ENCODE peak calls at places on chromosomes 2 and 18, in seven cellular contexts. Z is fibroblast of villous mesenchyme; J is SK-N-SH; V is AG10803; S is CD8-positive, alpha-beta T cell; W is foreskin fibroblast; M is psoas muscle. N is an unnamed sample.

GRCh38 chr2:101657787-101658186 is 39.7 kb upstream of the MAP4K4 start:
- DNase-seq in M (no peak), Z (no peak), V (no peak), J (no peak), S (peak), W (no peak), N (no peak)

GRCh38 chr2:212318636-212319035 is 220.0 kb downstream of the ERBB4 start:
- DNase-seq in V (no peak), S (no peak), M (no peak), Z (no peak), J (no peak), W (no peak), N (no peak)

GRCh38 chr2:131394147-131394931 is 30.4 kb upstream of the RAB6D start:
- DNase-seq in W (peak), Z (no peak), M (no peak), V (no peak), S (no peak), J (no peak), N (no peak)

GRCh38 chr2:177239934-177240600 is 24.5 kb downstream of the NFE2L2 start:
- DNase-seq in Z (peak), M (no peak), W (peak), V (peak), J (no peak), S (no peak), N (no peak)

GRCh38 chr2:21307037-21307436 is 183.3 kb downstream of the TDRD15 start:
- DNase-seq in M (no peak), V (no peak), J (no peak), W (no peak), S (no peak), Z (no peak), N (no peak)

GRCh38 chr2:64732153-64732552 is 78.4 kb upstream of the SERTAD2 start:
- DNase-seq in S (no peak), Z (no peak), M (no peak), W (no peak), V (no peak), J (no peak), N (no peak)

GRCh38 chr2:182672471-182673165 is 43.4 kb upstream of the DNAJC10 start:
- DNase-seq in J (no peak), V (peak), W (peak), S (no peak), Z (peak), M (no peak), N (no peak)

GRCh38 chr2:30305235-30305634 is 73.9 kb downstream of the LBH start:
- DNase-seq in M (no peak), V (peak), S (no peak), W (peak), Z (peak), J (no peak), N (no peak)

GRCh38 chr2:128304715-128305554 is 13.7 kb downstream of the HS6ST1 start:
- DNase-seq in M (peak), V (peak), W (peak), S (no peak), Z (peak), J (no peak), N (peak)

GRCh38 chr2:16104345-16105177 is 164.2 kb downstream of the MYCN start:
- DNase-seq in S (no peak), J (no peak), M (no peak), W (no peak), V (no peak), Z (no peak), N (no peak)

GRCh38 chr2:199624958-199625357 is 167.2 kb upstream of the SATB2 start:
- DNase-seq in V (no peak), J (no peak), Z (no peak), M (no peak), S (no peak), W (no peak), N (no peak)

GRCh38 chr2:19916385-19916784 is 14.6 kb upstream of the TTC32 start:
- DNase-seq in J (no peak), M (no peak), V (no peak), Z (no peak), W (no peak), S (no peak), N (no peak)

GRCh38 chr2:12352891-12353290 is 363.8 kb upstream of the TRIB2 start:
- DNase-seq in V (no peak), M (no peak), S (no peak), W (no peak), J (no peak), Z (peak), N (no peak)

GRCh38 chr2:56015631-56016251 is 92.2 kb upstream of the EFEMP1 start:
- DNase-seq in V (no peak), W (no peak), S (no peak), J (no peak), Z (no peak), M (no peak), N (no peak)

GRCh38 chr2:88187038-88187676 is 17.0 kb downstream of the THNSL2 start:
- DNase-seq in W (peak), V (peak), S (no peak), Z (peak), J (peak), M (peak), N (no peak)

GRCh38 chr2:182666674-182667320 is 49.3 kb upstream of the DNAJC10 start:
- DNase-seq in W (peak), Z (peak), S (peak), V (peak), M (no peak), J (peak), N (no peak)

DNA sequence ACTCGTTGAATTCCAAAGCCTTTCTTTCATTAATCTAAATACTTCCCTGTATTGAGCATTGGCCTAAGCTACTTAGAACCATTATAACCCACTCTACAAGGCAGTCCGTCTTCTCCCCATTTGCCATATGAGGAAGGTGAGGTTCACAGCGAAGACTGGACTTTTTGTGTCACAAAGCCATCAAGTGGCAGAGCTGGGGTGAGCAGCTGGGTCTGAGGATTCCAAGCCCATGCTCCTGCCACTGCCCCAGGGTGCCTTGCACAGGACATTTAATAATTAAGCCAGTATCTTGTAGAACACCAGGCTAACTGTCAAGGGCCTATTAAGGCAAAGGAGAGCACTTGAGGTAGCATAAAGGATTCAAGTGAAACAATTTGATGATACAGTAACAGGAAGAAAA is 68.8 kb upstream of the ZNF397 start:
- DNase-seq in J (no peak), M (no peak), V (no peak), Z (no peak), S (no peak), W (no peak), N (no peak)
- H3K4me3 ChIP-seq in J (no peak), M (no peak), V (no peak), Z (no peak), S (no peak), W (no peak), N (no peak)

GRCh38 chr2:79180092-79180491 is 20.5 kb upstream of the REG3A start:
- DNase-seq in S (no peak), W (no peak), J (no peak), Z (no peak), V (no peak), M (no peak), N (no peak)
- TF ChIP-seq CTCF in S (no peak), W (no peak), J (no peak), Z (no peak), V (no peak), M (no peak), N (no peak)

DNA sequence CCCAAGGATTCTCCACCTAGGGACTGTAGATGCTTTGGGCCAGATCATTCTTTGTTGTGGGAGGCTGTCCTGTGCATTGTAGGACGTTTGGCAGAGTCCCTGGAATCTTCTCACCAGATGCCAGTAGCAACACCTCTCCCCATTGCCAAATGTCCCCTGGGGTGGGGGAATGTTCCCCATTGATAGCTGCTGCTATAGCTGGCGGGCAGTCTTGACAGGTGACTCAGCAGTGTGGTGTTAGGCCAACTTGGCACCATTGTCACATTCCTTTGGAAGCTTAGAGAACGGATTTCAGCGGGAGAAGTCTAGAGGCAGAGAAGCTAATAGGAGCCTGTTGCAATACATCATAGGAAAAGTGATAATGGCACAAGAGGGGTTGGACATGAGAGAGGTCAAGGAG is 495.7 kb upstream of the SMIM21 start:
- DNase-seq in W (peak), Z (peak), S (no peak), V (peak), M (peak), J (no peak), N (peak)
- H3K4me3 ChIP-seq in W (no peak), Z (no peak), S (no peak), V (no peak), M (no peak), J (no peak), N (no peak)

GRCh38 chr2:186431306-186431705 is 54.8 kb upstream of the ZC3H15 start:
- DNase-seq in Z (no peak), W (no peak), J (no peak), V (no peak), S (no peak), M (no peak), N (no peak)
- TF ChIP-seq CTCF in Z (no peak), W (no peak), J (no peak), V (no peak), S (no peak), M (no peak), N (no peak)

DNA sequence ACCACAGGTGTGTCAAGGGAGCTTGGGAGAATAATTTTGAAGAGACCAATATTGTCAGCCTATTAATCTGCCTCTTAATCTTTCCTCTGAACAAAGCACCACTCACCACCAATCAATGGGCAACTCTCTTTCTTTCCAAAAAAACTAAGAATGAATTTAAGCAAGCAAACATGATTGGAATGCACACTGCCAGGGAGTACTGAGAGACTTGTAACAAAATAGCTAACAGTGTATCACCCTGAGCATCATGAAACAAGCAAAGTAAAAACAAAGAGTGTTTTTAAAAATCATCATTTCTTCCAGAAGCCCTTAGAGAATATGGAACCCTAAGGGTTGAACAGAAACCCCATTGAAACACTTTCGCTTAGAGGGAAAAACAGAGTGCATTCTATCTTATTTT is 299.7 kb downstream of the DSEL start:
- DNase-seq in M (no peak), S (no peak), W (peak), V (peak), J (no peak), Z (no peak), N (no peak)
- H3K4me3 ChIP-seq in M (no peak), S (no peak), W (no peak), V (no peak), J (no peak), Z (no peak), N (no peak)

GRCh38 chr2:164504253-164504652 is 117.0 kb downstream of the GRB14 start:
- DNase-seq in S (no peak), Z (no peak), W (no peak), J (no peak), V (peak), M (no peak), N (no peak)
- TF ChIP-seq CTCF in S (no peak), Z (no peak), W (peak), J (peak), V (peak), M (no peak), N (peak)

GRCh38 chr2:45631319-45631718 is 20.2 kb upstream of the PRKCE start:
- DNase-seq in J (no peak), V (no peak), Z (no peak), W (no peak), M (no peak), S (no peak), N (no peak)
- H3K4me3 ChIP-seq in J (no peak), V (no peak), Z (no peak), W (no peak), M (no peak), S (no peak), N (no peak)

GRCh38 chr2:66721776-66722175 is 286.9 kb downstream of the MEIS1 start:
- DNase-seq in J (no peak), S (no peak), W (no peak), V (no peak), M (no peak), Z (no peak), N (no peak)
- TF ChIP-seq CTCF in J (no peak), S (no peak), W (no peak), V (no peak), M (no peak), Z (no peak), N (no peak)

N was measured in BJ.